ENCODE peak calls at places on chromosomes 7 and 10, in eight cellular contexts. R, Q, Y, K, Z, V, G and D are unnamed samples.

GRCh38 chr10:98266647-98267046 is 1.3 kb downstream of the LOXL4 start:
- DNase-seq in R (no peak), Q (no peak), Y (no peak), K (no peak), Z (no peak), V (no peak), G (no peak), D (no peak)

GRCh38 chr10:49382226-49382625 is 13.7 kb downstream of the DRGX start:
- DNase-seq in R (no peak), Q (no peak), Y (no peak), K (no peak), Z (no peak), V (no peak), G (no peak), D (no peak)

GRCh38 chr7:116166167-116166566 is 44.2 kb upstream of the TES start:
- DNase-seq in R (no peak), Q (no peak), Y (peak), K (no peak), Z (no peak), V (no peak), G (no peak), D (peak)

GRCh38 chr7:16411391-16411790 is 9.9 kb downstream of the CRPPA start:
- DNase-seq in R (no peak), Q (no peak), Y (peak), K (no peak), Z (no peak), V (peak), G (no peak), D (peak)

GRCh38 chr10:69239816-69240434 is 19.8 kb downstream of the HKDC1 start:
- DNase-seq in R (no peak), Q (no peak), Y (no peak), K (no peak), Z (no peak), V (peak), G (no peak), D (peak)

GRCh38 chr10:110501142-110501937 is 3.6 kb downstream of the DUSP5 start:
- DNase-seq in R (peak), Q (peak), Y (peak), K (peak), Z (peak), V (peak), G (peak), D (peak)

GRCh38 chr7:102916426-102916825 is 3.6 kb downstream of the LRRC17 start:
- DNase-seq in R (no peak), Q (no peak), Y (peak), K (no peak), Z (no peak), V (peak), G (no peak), D (peak)

GRCh38 chr7:17038783-17039170 is 157.0 kb upstream of the AGR3 start:
- DNase-seq in R (no peak), Q (no peak), Y (no peak), K (no peak), Z (no peak), V (no peak), G (no peak), D (no peak)

GRCh38 chr7:98211221-98211675 is at the start of gene BHLHA15:
- DNase-seq in R (peak), Q (no peak), Y (no peak), K (no peak), Z (peak), V (peak), G (peak), D (no peak)

GRCh38 chr7:14691597-14692203 is 210.9 kb downstream of the DGKB start:
- DNase-seq in R (no peak), Q (peak), Y (peak), K (peak), Z (peak), V (peak), G (peak), D (peak)

GRCh38 chr10:98186681-98187080 is 52.2 kb downstream of the R3HCC1L start:
- DNase-seq in R (no peak), Q (no peak), Y (peak), K (no peak), Z (no peak), V (peak), G (no peak), D (peak)

GRCh38 chr10:59397971-59398370 is 35.6 kb upstream of the FAM13C start:
- DNase-seq in R (no peak), Q (no peak), Y (peak), K (no peak), Z (no peak), V (no peak), G (no peak), D (no peak)

GRCh38 chr10:5871596-5871995 is 18.1 kb downstream of the ANKRD16 start:
- DNase-seq in R (no peak), Q (no peak), Y (peak), K (no peak), Z (no peak), V (no peak), G (no peak), D (no peak)

GRCh38 chr10:110893559-110894179 is 21.9 kb downstream of the PDCD4 start:
- DNase-seq in R (no peak), Q (no peak), Y (peak), K (no peak), Z (peak), V (peak), G (no peak), D (peak)

GRCh38 chr7:94176694-94177200 is 172.6 kb upstream of the BET1 start:
- DNase-seq in R (no peak), Q (no peak), Y (no peak), K (no peak), Z (no peak), V (no peak), G (no peak), D (no peak)

GRCh38 chr7:127530148-127530547 is 55.2 kb downstream of the GCC1 start:
- DNase-seq in R (no peak), Q (no peak), Y (no peak), K (no peak), Z (no peak), V (peak), G (no peak), D (peak)

GRCh38 chr10:114874827-114875541 is 53.4 kb downstream of the FHIP2A start:
- DNase-seq in R (no peak), Q (peak), Y (peak), K (no peak), Z (no peak), V (no peak), G (no peak), D (no peak)

GRCh38 chr7:46220066-46220630 is 299.1 kb upstream of the IGFBP3 start:
- DNase-seq in R (peak), Q (no peak), Y (peak), K (no peak), Z (peak), V (peak), G (no peak), D (no peak)